ENCODE peak calls at places on chromosome 12, in four cellular contexts. Z, U, J and S are unnamed samples.
A peak's percentile ranks its signal among the peaks of the same experiment; 100 is the strongest.

GRCh38 chr12:120117961-120118709 is 1.6 kb upstream of the RAB35 start:
- DNase-seq in U (no peak), J (no peak), Z (no peak), S (no peak)

GRCh38 chr12:93714382-93714781 is 37.2 kb downstream of the CRADD start:
- DNase-seq in U (no peak), Z (no peak), J (no peak), S (no peak)

GRCh38 chr12:66244446-66244845 is 55.4 kb downstream of the IRAK3 start:
- DNase-seq in U (no peak), Z (no peak), J (no peak), S (no peak)

GRCh38 chr12:3055712-3056467 is 21.3 kb upstream of the TSPAN9 start:
- DNase-seq in Z (no peak), J (no peak), U (no peak), S (no peak)

GRCh38 chr12:87960557-87960956 is 68.6 kb downstream of the C12orf50 start:
- DNase-seq in U (peak; percentile 53), Z (no peak), J (no peak), S (no peak)

GRCh38 chr12:79162948-79163347 is 298.4 kb downstream of the SYT1 start:
- DNase-seq in Z (no peak), J (no peak), U (no peak), S (no peak)

GRCh38 chr12:124007810-124008570 is 35.0 kb downstream of the ZNF664 start:
- DNase-seq in Z (no peak), J (no peak), U (no peak), S (no peak)

GRCh38 chr12:41515953-41516352 is 327.8 kb downstream of the PDZRN4 start:
- DNase-seq in U (no peak), J (no peak), Z (no peak), S (no peak)

GRCh38 chr12:92574911-92575570 is 127.7 kb upstream of the PLEKHG7 start:
- DNase-seq in J (no peak), U (no peak), Z (no peak), S (no peak)

GRCh38 chr12:6551063-6551461 is 4.8 kb downstream of the IFFO1 start:
- DNase-seq in Z (peak; percentile 88), J (peak; percentile 24), U (no peak), S (peak; percentile 71)

GRCh38 chr12:82789674-82790073 is 103.0 kb downstream of the TMTC2 start:
- DNase-seq in J (no peak), U (no peak), Z (no peak), S (no peak)

GRCh38 chr12:110135012-110135411 is 10.9 kb downstream of the IFT81 start:
- DNase-seq in J (no peak), U (no peak), Z (no peak), S (no peak)

GRCh38 chr12:47964102-47964723 is 817 bp downstream of the TMEM106C start:
- DNase-seq in J (peak; percentile 52), Z (no peak), U (peak; percentile 58), S (peak; percentile 19)

GRCh38 chr12:104720346-104721064 is 237.6 kb downstream of the SLC41A2 start:
- DNase-seq in Z (no peak), U (no peak), J (peak; percentile 6), S (peak; percentile 60)

GRCh38 chr12:81207173-81207572 is 129.3 kb downstream of the ACSS3 start:
- DNase-seq in J (no peak), Z (no peak), U (no peak), S (no peak)

GRCh38 chr12:102873077-102873476 is 44.0 kb downstream of the PAH start:
- DNase-seq in U (no peak), J (no peak), Z (no peak), S (no peak)

GRCh38 chr12:62001424-62001823 is 258.8 kb upstream of the USP15 start:
- DNase-seq in Z (peak; percentile 20), U (no peak), J (no peak), S (no peak)

GRCh38 chr12:126369487-126370463 is 1304.5 kb downstream of the AACS start:
- DNase-seq in Z (no peak), U (no peak), J (no peak), S (no peak)

GRCh38 chr12:125228519-125229260 is 163.5 kb downstream of the AACS start:
- DNase-seq in J (no peak), Z (no peak), U (no peak), S (no peak)

GRCh38 chr12:45726594-45727300 is 2.8 kb upstream of the ARID2 start:
- DNase-seq in Z (peak; percentile 92), J (peak; percentile 77), U (peak; percentile 55), S (peak; percentile 79)

GRCh38 chr12:15477761-15478160 is 155.5 kb downstream of the PTPRO start:
- DNase-seq in U (no peak), Z (no peak), J (no peak), S (no peak)

GRCh38 chr12:57224973-57225679 is 4.4 kb upstream of the SHMT2 start:
- DNase-seq in Z (peak; percentile 96), U (no peak), J (peak; percentile 29), S (peak; percentile 79)

GRCh38 chr12:73659802-73660201 is 877.8 kb upstream of the ATXN7L3B start:
- DNase-seq in U (no peak), J (no peak), Z (no peak), S (no peak)

GRCh38 chr12:64582111-64582510 is 28.2 kb upstream of the RASSF3 start:
- DNase-seq in Z (no peak), J (no peak), U (no peak), S (no peak)

GRCh38 chr12:51326762-51327439 is 2.9 kb upstream of the BIN2 start:
- DNase-seq in U (no peak), J (no peak), Z (no peak), S (peak; percentile 47)

GRCh38 chr12:6418796-6419195 is 26.0 kb upstream of the CD27 start:
- DNase-seq in U (no peak), J (no peak), Z (no peak), S (no peak)

GRCh38 chr12:96427269-96427729 is 27.1 kb upstream of the CDK17 start:
- DNase-seq in J (no peak), Z (peak; percentile 59), U (peak; percentile 16), S (peak; percentile 50)

DNA sequence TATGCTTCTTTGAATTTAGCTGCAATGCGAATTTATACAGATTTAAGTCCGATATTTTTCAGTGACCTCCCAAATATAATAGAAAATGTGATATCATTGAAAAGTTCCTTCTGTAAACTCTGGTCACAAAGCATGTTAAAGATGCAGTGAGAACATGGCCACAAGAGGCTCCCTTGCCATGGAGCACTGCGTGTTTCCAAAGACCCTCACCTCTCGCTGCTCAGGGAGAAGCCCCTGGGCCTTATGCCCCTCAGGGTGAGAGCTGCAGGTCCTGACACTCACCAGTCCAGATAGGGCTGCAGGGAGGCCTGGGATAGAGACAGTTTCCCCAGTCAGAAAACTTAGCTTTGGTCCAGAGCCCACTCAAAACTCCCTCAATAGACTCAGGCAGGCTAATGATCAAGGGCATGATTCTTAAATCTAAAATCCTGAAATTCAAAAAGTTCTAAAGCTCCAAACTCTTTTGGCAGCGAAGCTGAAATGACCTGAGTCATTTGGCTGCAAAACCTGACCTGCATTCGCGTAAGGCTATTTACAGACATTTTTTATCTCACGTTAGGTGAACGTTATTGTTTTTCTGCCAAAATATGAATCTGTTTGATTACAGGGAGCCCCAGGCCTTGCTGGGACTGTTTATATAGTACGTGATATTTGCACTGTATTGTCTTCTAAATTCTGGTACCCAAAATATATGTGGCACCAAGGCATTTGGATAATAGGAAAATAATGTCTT is 67.8 kb downstream of the CAPZA3 start:
- DNase-seq in Z (no peak), U (no peak), J (no peak), S (no peak)
- TF ChIP-seq CTCF in Z (no peak), U (peak; percentile 12), J (no peak), S (no peak)

GRCh38 chr12:115960868-115961802 is 316.4 kb downstream of the MED13L start:
- DNase-seq in Z (no peak), U (no peak), J (no peak), S (no peak)
- H3K36me3 ChIP-seq in Z (peaks cover 82% of the 10 kb centered on the region), U (peaks cover 73% of the 10 kb centered on the region), J (no peaks in the 10 kb centered on the region), S (peaks cover 2% of the 10 kb centered on the region)

GRCh38 chr12:58819945-58820344 is 100.4 kb downstream of the LRIG3 start:
- DNase-seq in Z (no peak), J (no peak), U (no peak), S (no peak)
- H3K27ac ChIP-seq in Z (no peak overlapping the region), J (no peak overlapping the region), U (no peak overlapping the region), S (no peak overlapping the region)

DNA sequence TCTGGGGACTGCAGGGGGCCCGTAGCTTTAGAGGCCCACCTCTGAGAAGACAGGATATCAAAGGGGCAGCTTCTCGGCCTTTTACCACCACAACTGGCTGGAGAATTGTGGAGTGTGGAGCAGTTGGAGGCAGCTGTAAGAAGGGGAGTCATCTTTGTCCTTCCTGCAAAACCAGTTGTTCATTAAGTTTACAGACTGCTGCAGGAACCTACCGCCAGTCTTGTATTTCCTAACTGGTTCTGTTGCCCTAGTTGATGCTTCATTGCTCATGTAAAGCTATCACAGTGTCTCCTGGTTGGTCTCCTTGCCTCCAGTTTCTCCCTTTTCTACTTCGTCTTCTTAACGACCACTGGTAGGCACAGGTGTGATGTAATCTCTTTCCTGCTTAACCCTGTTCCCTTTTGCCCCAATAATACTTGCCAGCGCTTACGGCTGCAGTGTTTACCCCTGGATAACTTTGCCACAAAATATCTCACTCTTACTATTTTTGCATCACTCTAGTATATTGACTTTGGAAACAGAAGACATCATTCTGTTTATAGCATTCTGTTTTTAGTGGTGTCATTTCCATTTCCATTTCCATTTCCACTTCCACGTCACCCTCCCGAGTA is 11.9 kb downstream of the ESPL1 start:
- DNase-seq in J (no peak), Z (no peak), U (no peak), S (no peak)
- TF ChIP-seq CTCF in J (no peak), Z (no peak), U (no peak), S (no peak)

GRCh38 chr12:132033627-132034026 is 83.9 kb downstream of the EP400 start:
- DNase-seq in U (no peak), Z (no peak), J (no peak), S (no peak)

GRCh38 chr12:132027636-132028035 is 77.9 kb downstream of the EP400 start:
- DNase-seq in Z (no peak), U (no peak), J (no peak), S (no peak)

GRCh38 chr12:132029503-132030300 is 80.0 kb downstream of the EP400 start:
- DNase-seq in Z (no peak), U (no peak), J (no peak), S (peak; percentile 38)

GRCh38 chr12:132028111-132028510 is 78.4 kb downstream of the EP400 start:
- DNase-seq in J (no peak), Z (no peak), U (no peak), S (no peak)

GRCh38 chr12:132030367-132031038 is 80.8 kb downstream of the EP400 start:
- DNase-seq in Z (no peak), J (no peak), U (no peak), S (no peak)
- H3K36me3 ChIP-seq in Z (peaks cover 100% of the 10 kb centered on the region), J (no peaks in the 10 kb centered on the region), U (peaks cover 86% of the 10 kb centered on the region), S (peaks cover 100% of the 10 kb centered on the region)

GRCh38 chr12:1732914-1733313 is 42.0 kb downstream of the ADIPOR2 start:
- DNase-seq in J (no peak), Z (no peak), U (no peak), S (no peak)
- H3K27ac ChIP-seq in J (no peak overlapping the region), Z (no peak overlapping the region), U (no peak overlapping the region), S (no peak overlapping the region)

DNA sequence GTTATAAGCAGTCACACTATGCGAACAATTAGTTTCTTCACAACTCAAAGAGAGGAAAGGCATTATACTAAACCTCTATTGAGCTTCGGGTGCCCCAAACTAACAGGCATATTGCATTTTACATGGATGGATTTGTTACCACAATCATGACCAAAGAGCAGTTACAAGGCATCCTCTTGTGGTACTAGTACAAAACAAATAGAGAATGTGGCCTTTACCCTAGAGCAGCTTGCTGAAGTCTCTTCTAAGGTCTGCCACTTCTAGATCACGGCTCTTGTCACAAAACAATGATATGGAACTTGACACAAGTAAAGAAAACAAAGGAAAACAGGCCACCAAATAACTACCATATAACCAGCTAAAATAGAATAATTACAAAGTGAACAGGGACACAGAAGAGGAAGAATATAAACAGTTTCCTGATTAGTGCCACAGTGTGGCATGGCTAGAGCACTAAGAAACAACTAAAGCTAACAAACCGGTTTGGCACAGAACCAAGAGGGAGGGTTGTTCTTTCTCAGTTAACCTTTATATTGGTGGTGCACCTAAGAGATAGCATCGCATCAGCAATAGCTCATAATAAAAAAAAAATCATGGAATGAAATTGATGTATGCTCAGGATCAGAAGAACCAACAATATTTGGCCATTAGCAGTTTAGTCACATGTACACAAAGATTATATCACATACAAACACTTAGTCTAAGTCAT is 209.7 kb upstream of the ATP2B1 start:
- DNase-seq in U (no peak), J (no peak), Z (no peak), S (no peak)
- TF ChIP-seq CTCF in U (no peak), J (no peak), Z (no peak), S (no peak)